ENCODE peak calls at places on chromosomes 3 and 15, in eight cellular contexts. W is HepG2, B is PC-3, F is esophagus squamous epithelium, A is HL-60, L is Caco-2, N is WERI-Rb-1, D is kidney epithelial cell. I is an unnamed sample.

GRCh38 chr3:1962531-1963090 is 136.1 kb upstream of the CNTN4 start:
- DNase-seq in W (no peak), B (no peak), F (no peak), A (no peak), L (no peak), N (no peak), D (no peak), I (no peak)

GRCh38 chr15:51128701-51129100 is 34.0 kb upstream of the TNFAIP8L3 start:
- DNase-seq in W (no peak), B (no peak), F (no peak), A (no peak), L (no peak), N (no peak), D (no peak), I (no peak)

GRCh38 chr15:71807691-71808091 is 2.7 kb upstream of the NR2E3 start:
- DNase-seq in W (no peak), B (no peak), F (no peak), A (no peak), L (no peak), N (no peak), D (no peak), I (no peak)

GRCh38 chr15:58771621-58772235 is 626 bp downstream of the MINDY2 start:
- DNase-seq in W (no peak), B (peak; percentile 35), F (no peak), A (peak; percentile 11), L (peak; percentile 64), N (peak; percentile 48), D (no peak), I (no peak)

GRCh38 chr3:73964818-73965217 is 340.1 kb upstream of the PDZRN3 start:
- DNase-seq in W (no peak), B (no peak), F (no peak), A (no peak), L (no peak), N (no peak), D (no peak), I (no peak)

GRCh38 chr15:43998607-43999006 is 171.8 kb downstream of the WDR76 start:
- DNase-seq in W (no peak), B (no peak), F (no peak), A (no peak), L (no peak), N (no peak), D (no peak), I (peak; percentile 83)

GRCh38 chr3:182948305-182948704 is 32.0 kb downstream of the DCUN1D1 start:
- DNase-seq in W (no peak), B (no peak), F (no peak), A (no peak), L (no peak), N (no peak), D (no peak), I (no peak)

GRCh38 chr3:120436523-120437050 is 14.2 kb downstream of the FSTL1 start:
- DNase-seq in W (no peak), B (no peak), F (no peak), A (no peak), L (no peak), N (no peak), D (no peak), I (no peak)

GRCh38 chr15:65824031-65824743 is 32.1 kb upstream of the DENND4A start:
- DNase-seq in W (peak; percentile 81), B (peak; percentile 69), F (no peak), A (no peak), L (peak; percentile 71), N (peak; percentile 59), D (no peak), I (no peak)

GRCh38 chr3:61239871-61240270 is 11.4 kb downstream of the FHIT start:
- DNase-seq in W (no peak), B (no peak), F (no peak), A (no peak), L (no peak), N (no peak), D (no peak), I (no peak)

GRCh38 chr3:157312366-157312745 is 124.3 kb upstream of the PTX3 start:
- DNase-seq in W (no peak), B (no peak), F (no peak), A (no peak), L (no peak), N (no peak), D (no peak), I (no peak)

GRCh38 chr3:110352841-110353595 is 718.6 kb upstream of the NECTIN3 start:
- DNase-seq in W (no peak), B (no peak), F (no peak), A (no peak), L (no peak), N (no peak), D (no peak), I (no peak)

GRCh38 chr3:197748597-197749314 is 927 bp upstream of the FYTTD1 start:
- DNase-seq in W (no peak), B (no peak), F (no peak), A (no peak), L (no peak), N (no peak), D (no peak), I (no peak)

GRCh38 chr15:77014137-77015081 is 19.5 kb downstream of the PSTPIP1 start:
- DNase-seq in W (no peak), B (no peak), F (no peak), A (no peak), L (no peak), N (no peak), D (no peak), I (no peak)

GRCh38 chr3:141710888-141711616 is 27.0 kb upstream of the RNF7 start:
- DNase-seq in W (no peak), B (peak; percentile 58), F (no peak), A (no peak), L (no peak), N (no peak), D (no peak), I (no peak)

GRCh38 chr3:197322149-197322548 is 23.7 kb upstream of the DLG1 start:
- DNase-seq in W (no peak), B (no peak), F (no peak), A (no peak), L (no peak), N (no peak), D (no peak), I (no peak)

GRCh38 chr3:97827741-97828471 is 6.1 kb downstream of the CRYBG3 start:
- DNase-seq in W (no peak), B (peak; percentile 35), F (no peak), A (no peak), L (no peak), N (no peak), D (no peak), I (no peak)

GRCh38 chr3:60972599-60972998 is 278.7 kb downstream of the FHIT start:
- DNase-seq in W (no peak), B (no peak), F (no peak), A (no peak), L (no peak), N (no peak), D (no peak), I (no peak)

GRCh38 chr15:76341366-76342045 is 4.9 kb downstream of the ISL2 start:
- DNase-seq in W (no peak), B (no peak), F (no peak), A (no peak), L (no peak), N (peak; percentile 99), D (no peak), I (no peak)

GRCh38 chr3:194306109-194306686 is 44.9 kb downstream of the CPN2 start:
- DNase-seq in W (no peak), B (no peak), F (no peak), A (peak; percentile 46), L (no peak), N (no peak), D (no peak), I (no peak)

GRCh38 chr3:132499071-132499470 is 81.8 kb downstream of the DNAJC13 start:
- DNase-seq in W (peak; percentile 10), B (no peak), F (no peak), A (no peak), L (no peak), N (no peak), D (no peak), I (no peak)

GRCh38 chr15:22810735-22811338 is 24.4 kb downstream of the NIPA1 start:
- DNase-seq in W (no peak), B (no peak), F (no peak), A (no peak), L (no peak), N (no peak), D (no peak), I (no peak)

GRCh38 chr3:139458348-139458747 is 18.0 kb downstream of the RBP2 start:
- DNase-seq in W (no peak), B (no peak), F (no peak), A (no peak), L (no peak), N (no peak), D (no peak), I (no peak)

DNA sequence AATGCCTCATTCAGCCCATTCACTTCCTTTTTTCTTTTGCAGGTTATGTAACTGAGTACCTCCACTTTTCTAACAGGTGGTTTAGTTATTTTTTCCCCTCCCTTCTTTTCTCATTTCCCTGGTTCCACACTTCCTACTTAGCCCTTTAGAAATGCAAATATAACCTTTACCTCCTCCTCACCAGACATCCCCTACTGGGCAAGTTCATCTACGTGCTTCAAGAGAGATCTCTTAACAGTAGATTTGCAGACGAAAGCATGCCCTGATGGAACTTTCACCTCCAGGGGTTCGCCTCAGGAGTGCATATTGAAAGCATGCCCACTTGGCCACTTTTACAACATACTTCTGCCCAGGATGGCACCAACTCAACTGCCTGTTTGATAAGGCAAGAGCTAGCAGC is 314.1 kb upstream of the LRRC3B start:
- DNase-seq in W (no peak), B (no peak), F (no peak), A (no peak), L (no peak), N (no peak), D (no peak), I (no peak)
- H3K4me3 ChIP-seq in W (no peak overlapping the region), B (no peak overlapping the region), F (no peak overlapping the region), A (no peak overlapping the region), L (no peak overlapping the region), N (no peak overlapping the region), D (no peak overlapping the region), I (no peak overlapping the region)

DNA sequence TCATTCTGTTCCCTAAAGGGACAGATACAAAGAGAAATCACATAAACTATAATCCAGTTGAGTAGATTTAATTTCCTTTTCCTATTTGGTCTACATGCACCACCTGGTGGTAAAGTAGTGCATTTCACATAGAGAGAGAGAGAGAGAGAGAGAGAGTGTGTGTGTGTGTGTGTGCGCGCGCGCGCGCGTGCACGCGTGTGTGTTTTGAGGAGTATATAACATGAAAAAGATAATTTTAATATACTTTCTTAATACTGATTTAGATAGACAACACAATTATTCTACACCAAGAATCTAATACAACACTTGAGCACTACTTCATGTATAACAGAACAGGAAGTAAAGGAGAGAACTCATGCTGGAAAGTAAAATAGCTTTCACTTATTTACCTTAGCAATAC is 1.1 kb upstream of the FGF7 start:
- DNase-seq in W (peak; percentile 53), B (peak; percentile 68), F (no peak), A (no peak), L (no peak), N (peak; percentile 29), D (no peak), I (peak; percentile 13)
- H3K4me3 ChIP-seq in W (no peak overlapping the region), B (no peak overlapping the region), F (peak overlapping the region; percentile 63), A (no peak overlapping the region), L (no peak overlapping the region), N (no peak overlapping the region), D (no peak overlapping the region), I (peak overlapping the region; percentile 5)

GRCh38 chr3:13655074-13655913 is 106.4 kb downstream of the FBLN2 start:
- DNase-seq in W (no peak), B (peak; percentile 70), F (no peak), A (no peak), L (no peak), N (peak; percentile 62), D (no peak), I (no peak)
- H3K4me3 ChIP-seq in W (no peak overlapping the region), B (peak overlapping the region; percentile 50), F (peak overlapping the region; percentile 60), A (no peak overlapping the region), L (no peak overlapping the region), N (no peak overlapping the region), D (no peak overlapping the region), I (no peak overlapping the region)

GRCh38 chr3:54243960-54244359 is 121.6 kb downstream of the CACNA2D3 start:
- DNase-seq in W (no peak), B (no peak), F (no peak), A (no peak), L (no peak), N (no peak), D (no peak), I (no peak)
- H3K4me3 ChIP-seq in W (peak overlapping the region; percentile 47), B (peak overlapping the region; percentile 68), F (peak overlapping the region; percentile 58), A (no peak overlapping the region), L (no peak overlapping the region), N (no peak overlapping the region), D (no peak overlapping the region), I (no peak overlapping the region)